ENCODE peak calls at places on chromosomes 16 and 17, in nine cellular contexts. J, P, G, W, U, H, V, D and C are unnamed samples.
A peak's percentile ranks its signal among the peaks of the same experiment; 100 is the strongest.

GRCh38 chr17:77407321-77408277 is 266.8 kb downstream of the SEC14L1 start:
- DNase-seq in J (no peak), P (no peak), G (no peak), W (no peak), U (no peak), H (no peak), V (no peak), D (no peak), C (no peak)

GRCh38 chr16:50467943-50468748 is 80.0 kb upstream of the NKD1 start:
- DNase-seq in J (peak; percentile 60), P (peak; percentile 6), G (no peak), W (peak; percentile 85), U (no peak), H (peak; percentile 24), V (peak; percentile 13), D (no peak), C (no peak)

GRCh38 chr16:50614956-50615727 is 66.0 kb downstream of the SNX20 start:
- DNase-seq in J (no peak), P (no peak), G (no peak), W (no peak), U (no peak), H (no peak), V (no peak), D (no peak), C (no peak)

GRCh38 chr16:79714440-79714839 is 113.9 kb upstream of the MAF start:
- DNase-seq in J (no peak), P (no peak), G (no peak), W (no peak), U (no peak), H (no peak), V (no peak), D (no peak), C (no peak)

GRCh38 chr17:49964539-49965521 is 4.2 kb upstream of the DLX4 start:
- DNase-seq in J (peak; percentile 81), P (no peak), G (no peak), W (no peak), U (no peak), H (no peak), V (no peak), D (no peak), C (peak; percentile 13)

GRCh38 chr16:71567931-71568330 is 9.0 kb downstream of the TAT start:
- DNase-seq in J (no peak), P (no peak), G (no peak), W (no peak), U (no peak), H (no peak), V (no peak), D (no peak), C (no peak)

GRCh38 chr17:80646328-80646727 is 101.7 kb downstream of the RPTOR start:
- DNase-seq in J (no peak), P (no peak), G (no peak), W (peak; percentile 59), U (no peak), H (no peak), V (no peak), D (no peak), C (no peak)

GRCh38 chr16:1433756-1434155 is 2.9 kb downstream of the PERCC1 start:
- DNase-seq in J (peak; percentile 6), P (no peak), G (no peak), W (no peak), U (no peak), H (no peak), V (no peak), D (no peak), C (no peak)

GRCh38 chr17:73841431-73842060 is 197.3 kb upstream of the SDK2 start:
- DNase-seq in J (no peak), P (no peak), G (no peak), W (peak; percentile 73), U (peak; percentile 54), H (no peak), V (peak; percentile 20), D (no peak), C (no peak)

GRCh38 chr16:3461120-3461519 is 17.6 kb downstream of the NAA60 start:
- DNase-seq in J (no peak), P (no peak), G (peak; percentile 17), W (no peak), U (no peak), H (no peak), V (no peak), D (no peak), C (peak; percentile 75)

GRCh38 chr17:6061290-6061689 is 8.9 kb upstream of the WSCD1 start:
- DNase-seq in J (no peak), P (no peak), G (no peak), W (no peak), U (peak; percentile 82), H (peak; percentile 80), V (no peak), D (no peak), C (no peak)

GRCh38 chr16:4283939-4284338 is 11.1 kb upstream of the TFAP4 start:
- DNase-seq in J (no peak), P (no peak), G (no peak), W (no peak), U (no peak), H (peak; percentile 22), V (no peak), D (no peak), C (no peak)

GRCh38 chr16:200388-200787 is 20.1 kb downstream of the HBQ1 start:
- DNase-seq in J (no peak), P (no peak), G (no peak), W (no peak), U (no peak), H (peak; percentile 24), V (no peak), D (no peak), C (no peak)